ENCODE peak calls at places on chromosomes 5 and 9, in five cellular contexts. F, N, I, J and A are unnamed samples.

GRCh38 chr5:96093890-96094381 is 132.3 kb upstream of the ELL2 start:
- DNase-seq in N (no peak), F (no peak), J (no peak), I (no peak), A (no peak)

GRCh38 chr5:78544531-78545200 is 103.9 kb downstream of the LHFPL2 start:
- DNase-seq in N (no peak), J (no peak), F (no peak), I (no peak), A (no peak)

GRCh38 chr5:4413996-4414395 is 726.1 kb upstream of the ADAMTS16 start:
- DNase-seq in J (no peak), F (no peak), I (no peak), N (no peak), A (no peak)

GRCh38 chr5:143227301-143227700 is 176.2 kb downstream of the NR3C1 start:
- DNase-seq in I (no peak), J (no peak), N (no peak), F (no peak), A (no peak)

GRCh38 chr9:126117631-126118030 is 209.0 kb upstream of the MVB12B start:
- DNase-seq in F (no peak), J (no peak), I (peak; percentile 9), N (no peak), A (no peak)

GRCh38 chr5:24823625-24824024 is 178.8 kb upstream of the CDH10 start:
- DNase-seq in F (no peak), N (no peak), I (no peak), J (no peak), A (no peak)

GRCh38 chr5:77797133-77797532 is 21.0 kb upstream of the TBCA start:
- DNase-seq in J (no peak), I (no peak), F (no peak), N (no peak), A (no peak)

GRCh38 chr9:127567119-127567897 is 44.8 kb upstream of the STXBP1 start:
- DNase-seq in I (peak; percentile 63), N (no peak), J (peak; percentile 64), F (no peak), A (no peak)

GRCh38 chr5:171445910-171446516 is 26.6 kb downstream of the FGF18 start:
- DNase-seq in J (no peak), F (no peak), I (no peak), N (no peak), A (no peak)

GRCh38 chr5:74617203-74617602 is 23.3 kb downstream of the ENC1 start:
- DNase-seq in J (no peak), I (no peak), N (no peak), F (no peak), A (no peak)

GRCh38 chr5:110106750-110107149 is 417.0 kb downstream of the MAN2A1 start:
- DNase-seq in I (peak; percentile 19), J (no peak), F (no peak), N (no peak), A (no peak)

GRCh38 chr5:168885324-168886120 is 306.4 kb upstream of the PANK3 start:
- DNase-seq in J (no peak), F (no peak), N (no peak), I (no peak), A (no peak)

GRCh38 chr5:1808466-1808865 is 7.3 kb downstream of the NDUFS6 start:
- DNase-seq in I (no peak), N (no peak), J (no peak), F (no peak), A (no peak)